ENCODE peak calls at places on chromosome X, in nine cellular contexts. S, N, Q, D, T, Z, K, E and G are unnamed samples.

GRCh38 chrX:153765138-153766079 is 1.4 kb downstream of the PLXNB3 start:
- DNase-seq in S (no peak), N (no peak), Q (peak), D (peak), T (no peak), Z (no peak), K (peak), E (no peak), G (no peak)

GRCh38 chrX:43349363-43349762 is 306.7 kb upstream of the MAOA start:
- DNase-seq in S (no peak), N (no peak), Q (peak), D (peak), T (peak), Z (peak), K (peak), E (peak), G (peak)

GRCh38 chrX:100316987-100317386 is 93.1 kb downstream of the PCDH19 start:
- DNase-seq in S (no peak), N (no peak), Q (no peak), D (no peak), T (no peak), Z (no peak), K (no peak), E (no peak), G (no peak)

GRCh38 chrX:23904096-23904495 is 3.6 kb downstream of the APOO start:
- DNase-seq in S (no peak), N (no peak), Q (peak), D (no peak), T (no peak), Z (no peak), K (peak), E (no peak), G (peak)

GRCh38 chrX:133868687-133869086 is 116.7 kb downstream of the GPC3 start:
- DNase-seq in S (no peak), N (no peak), Q (no peak), D (no peak), T (no peak), Z (no peak), K (no peak), E (no peak), G (no peak)

GRCh38 chrX:14927391-14927790 is 54.2 kb downstream of the MOSPD2 start:
- DNase-seq in S (no peak), N (no peak), Q (peak), D (no peak), T (no peak), Z (no peak), K (no peak), E (no peak), G (no peak)

GRCh38 chrX:79081895-79082512 is 62.5 kb upstream of the GPR174 start:
- DNase-seq in S (no peak), N (peak), Q (peak), D (peak), T (peak), Z (no peak), K (peak), E (peak), G (peak)

GRCh38 chrX:22135171-22135711 is 103.1 kb downstream of the PHEX start:
- DNase-seq in S (no peak), N (no peak), Q (peak), D (no peak), T (peak), Z (no peak), K (peak), E (peak), G (peak)

GRCh38 chrX:18674417-18674787 is 2.5 kb upstream of the RS1 start:
- DNase-seq in S (peak), N (no peak), Q (no peak), D (no peak), T (no peak), Z (no peak), K (no peak), E (no peak), G (no peak)

GRCh38 chrX:41408576-41408975 is 38.6 kb upstream of the NYX start:
- DNase-seq in S (no peak), N (no peak), Q (no peak), D (no peak), T (no peak), Z (no peak), K (no peak), E (no peak), G (no peak)

GRCh38 chrX:17375631-17376380 is 806 bp downstream of the NHS start:
- DNase-seq in S (no peak), N (no peak), Q (peak), D (no peak), T (no peak), Z (peak), K (peak), E (peak), G (peak)

GRCh38 chrX:134803551-134804183 is 145.4 kb upstream of the PLAC1 start:
- DNase-seq in S (no peak), N (no peak), Q (no peak), D (peak), T (no peak), Z (no peak), K (no peak), E (no peak), G (no peak)

GRCh38 chrX:71533850-71534515 is 1.1 kb downstream of the OGT start:
- DNase-seq in S (peak), N (peak), Q (peak), D (peak), T (no peak), Z (peak), K (peak), E (peak), G (peak)

GRCh38 chrX:88355252-88355651 is 391.8 kb upstream of the CPXCR1 start:
- DNase-seq in S (no peak), N (no peak), Q (no peak), D (no peak), T (no peak), Z (no peak), K (no peak), E (no peak), G (no peak)

GRCh38 chrX:103878466-103879151 is 46.6 kb upstream of the RAB9B start:
- DNase-seq in S (no peak), N (no peak), Q (peak), D (no peak), T (peak), Z (no peak), K (peak), E (no peak), G (peak)

GRCh38 chrX:104284407-104285000 is 29.8 kb upstream of the ESX1 start:
- DNase-seq in S (no peak), N (no peak), Q (no peak), D (no peak), T (peak), Z (no peak), K (no peak), E (no peak), G (no peak)

GRCh38 chrX:41722816-41723215 is 1.2 kb upstream of the GPR82 start:
- DNase-seq in S (no peak), N (no peak), Q (peak), D (no peak), T (peak), Z (no peak), K (peak), E (no peak), G (peak)

GRCh38 chrX:38220024-38220935 is at the start of gene SRPX:
- DNase-seq in S (no peak), N (peak), Q (peak), D (peak), T (peak), Z (peak), K (peak), E (peak), G (peak)

GRCh38 chrX:39819921-39820849 is 277.6 kb downstream of the BCOR start:
- DNase-seq in S (no peak), N (no peak), Q (no peak), D (no peak), T (no peak), Z (no peak), K (peak), E (peak), G (no peak)

GRCh38 chrX:119729408-119730201 is 28.8 kb upstream of the SOWAHD start:
- DNase-seq in S (peak), N (peak), Q (peak), D (peak), T (peak), Z (peak), K (peak), E (peak), G (peak)

GRCh38 chrX:9464435-9465371 is at the start of gene TBL1X:
- DNase-seq in S (peak), N (peak), Q (peak), D (peak), T (no peak), Z (peak), K (peak), E (peak), G (peak)

GRCh38 chrX:15298201-15298600 is 17.2 kb downstream of the ASB11 start:
- DNase-seq in S (no peak), N (no peak), Q (no peak), D (no peak), T (no peak), Z (no peak), K (peak), E (no peak), G (no peak)

GRCh38 chrX:70664726-70665125 is 220.1 kb downstream of the DLG3 start:
- DNase-seq in S (no peak), N (no peak), Q (peak), D (peak), T (peak), Z (peak), K (peak), E (peak), G (peak)